ENCODE peak calls at places on chromosomes 1 and 21, in five cellular contexts. S, D, L, N and Z are unnamed samples.

GRCh38 chr1:31523012-31523411 is 53.3 kb upstream of the TINAGL1 start:
- DNase-seq in S (no peak), N (no peak), D (no peak), L (no peak), Z (no peak)

GRCh38 chr21:41477641-41478318 is 30.2 kb downstream of the TMPRSS2 start:
- DNase-seq in N (peak), L (no peak), D (peak), S (no peak), Z (peak)

GRCh38 chr21:33327326-33327725 is 2.6 kb downstream of the IFNAR1 start:
- DNase-seq in S (no peak), N (no peak), L (no peak), D (no peak), Z (no peak)

GRCh38 chr1:223444411-223444810 is 51.2 kb downstream of the CCDC185 start:
- DNase-seq in S (no peak), L (no peak), N (no peak), D (no peak), Z (no peak)

GRCh38 chr1:158246650-158247049 is 7.6 kb upstream of the CD1A start:
- DNase-seq in S (peak), D (no peak), L (no peak), N (no peak), Z (no peak)

GRCh38 chr1:226646026-226646869 is 92.8 kb downstream of the ITPKB start:
- DNase-seq in D (no peak), S (no peak), L (no peak), N (no peak), Z (no peak)

GRCh38 chr1:88876573-88877335 is 14.6 kb downstream of the GTF2B start:
- DNase-seq in D (no peak), S (no peak), N (no peak), L (no peak), Z (no peak)

GRCh38 chr1:166378805-166379204 is 212.0 kb upstream of the FAM78B start:
- DNase-seq in L (no peak), S (no peak), D (no peak), N (no peak), Z (no peak)

GRCh38 chr21:33428669-33429068 is 25.5 kb downstream of the IFNGR2 start:
- DNase-seq in S (no peak), L (no peak), D (no peak), N (no peak), Z (no peak)

GRCh38 chr1:161046574-161047167 is 894 bp upstream of the USF1 start:
- DNase-seq in L (peak), N (no peak), D (no peak), S (peak), Z (no peak)

GRCh38 chr1:98143403-98143802 is 222.6 kb upstream of the DPYD start:
- DNase-seq in S (no peak), D (no peak), N (no peak), L (no peak), Z (no peak)

GRCh38 chr1:30412241-30413110 is 310.9 kb downstream of the MATN1 start:
- DNase-seq in D (no peak), N (no peak), L (no peak), S (no peak), Z (no peak)

GRCh38 chr1:225973158-225973557 is 26.0 kb downstream of the SDE2 start:
- DNase-seq in D (no peak), N (no peak), S (no peak), L (no peak), Z (no peak)

GRCh38 chr21:36125513-36126121 is 9.3 kb upstream of the CBR3 start:
- DNase-seq in D (no peak), N (peak), L (peak), S (peak), Z (peak)

GRCh38 chr1:231665046-231665445 is 38.5 kb downstream of the DISC1 start:
- DNase-seq in L (no peak), S (no peak), N (no peak), D (no peak), Z (no peak)

GRCh38 chr1:155389831-155390230 is 69.1 kb downstream of the RUSC1 start:
- DNase-seq in S (no peak), D (no peak), L (no peak), N (no peak), Z (no peak)

GRCh38 chr1:112637257-112638108 is 17.9 kb downstream of the CAPZA1 start:
- DNase-seq in D (peak), L (no peak), N (no peak), S (no peak), Z (no peak)

GRCh38 chr1:153538315-153538821 is 2.4 kb downstream of the S100A5 start:
- DNase-seq in D (no peak), L (no peak), S (no peak), N (peak), Z (no peak)